ENCODE peak calls at places on chromosomes 13 and 19, in five cellular contexts. One of them, this sample, is unnamed.

GRCh38 chr19:8396563-8397203 is 6.5 kb downstream of the RAB11B start:
- DNase-seq in right cardiac atrium: peak
- DNase-seq in small intestine: peak
- DNase-seq in nephron progenitor cell: peak
- DNase-seq in B cell: peak
- DNase-seq in this sample: peak

GRCh38 chr13:110520431-110521295 is 40.9 kb downstream of the RAB20 start:
- DNase-seq in nephron progenitor cell: no peak
- DNase-seq in small intestine: peak
- DNase-seq in right cardiac atrium: peak
- DNase-seq in B cell: no peak
- DNase-seq in this sample: peak

GRCh38 chr19:18999896-19000620 is 33.3 kb downstream of the SUGP2 start:
- DNase-seq in small intestine: no peak
- DNase-seq in right cardiac atrium: no peak
- DNase-seq in B cell: no peak
- DNase-seq in nephron progenitor cell: no peak
- DNase-seq in this sample: no peak

GRCh38 chr19:29516358-29516725 is 9.5 kb upstream of the VSTM2B start:
- DNase-seq in B cell: no peak
- DNase-seq in nephron progenitor cell: no peak
- DNase-seq in small intestine: no peak
- DNase-seq in right cardiac atrium: no peak
- DNase-seq in this sample: no peak

GRCh38 chr13:44362394-44363040 is 11.1 kb upstream of the SERP2 start:
- DNase-seq in small intestine: no peak
- DNase-seq in nephron progenitor cell: no peak
- DNase-seq in B cell: no peak
- DNase-seq in right cardiac atrium: no peak
- DNase-seq in this sample: no peak

GRCh38 chr13:99800951-99801350 is 170.6 kb downstream of the ZIC5 start:
- DNase-seq in right cardiac atrium: no peak
- DNase-seq in small intestine: no peak
- DNase-seq in nephron progenitor cell: no peak
- DNase-seq in B cell: no peak
- DNase-seq in this sample: no peak

GRCh38 chr19:13972368-13973155 is 20.3 kb downstream of the DCAF15 start:
- DNase-seq in nephron progenitor cell: no peak
- DNase-seq in small intestine: no peak
- DNase-seq in right cardiac atrium: no peak
- DNase-seq in B cell: no peak
- DNase-seq in this sample: no peak

GRCh38 chr13:46804391-46804815 is 7.4 kb upstream of the ESD start:
- DNase-seq in B cell: no peak
- DNase-seq in nephron progenitor cell: no peak
- DNase-seq in right cardiac atrium: no peak
- DNase-seq in small intestine: no peak
- DNase-seq in this sample: no peak

GRCh38 chr19:33508009-33508408 is 13.6 kb downstream of the PEPD start:
- DNase-seq in nephron progenitor cell: no peak
- DNase-seq in B cell: no peak
- DNase-seq in small intestine: no peak
- DNase-seq in right cardiac atrium: no peak
- DNase-seq in this sample: no peak

GRCh38 chr13:64457976-64458375 is 2772.2 kb downstream of the PCDH9 start:
- DNase-seq in B cell: no peak
- DNase-seq in small intestine: no peak
- DNase-seq in right cardiac atrium: no peak
- DNase-seq in nephron progenitor cell: no peak
- DNase-seq in this sample: no peak

GRCh38 chr19:35787227-35787799 is 11.9 kb downstream of the ARHGAP33 start:
- DNase-seq in nephron progenitor cell: no peak
- DNase-seq in B cell: no peak
- DNase-seq in right cardiac atrium: no peak
- DNase-seq in small intestine: no peak
- DNase-seq in this sample: no peak

GRCh38 chr13:111005808-111006494 is 91.1 kb upstream of the ANKRD10 start:
- DNase-seq in nephron progenitor cell: peak
- DNase-seq in B cell: no peak
- DNase-seq in small intestine: no peak
- DNase-seq in right cardiac atrium: peak
- DNase-seq in this sample: peak

GRCh38 chr19:46951236-46951986 is 68.2 kb upstream of the NPAS1 start:
- DNase-seq in right cardiac atrium: no peak
- DNase-seq in small intestine: peak
- DNase-seq in nephron progenitor cell: no peak
- DNase-seq in B cell: no peak
- DNase-seq in this sample: no peak

GRCh38 chr13:34129422-34129821 is 311.5 kb downstream of the RFC3 start:
- DNase-seq in nephron progenitor cell: no peak
- DNase-seq in right cardiac atrium: no peak
- DNase-seq in B cell: no peak
- DNase-seq in small intestine: peak
- DNase-seq in this sample: no peak

GRCh38 chr19:38250821-38251563 is 5.2 kb downstream of the PPP1R14A start:
- DNase-seq in small intestine: peak
- DNase-seq in nephron progenitor cell: peak
- DNase-seq in B cell: no peak
- DNase-seq in right cardiac atrium: peak
- DNase-seq in this sample: peak

GRCh38 chr19:38656171-38656981 is 8.9 kb downstream of the ACTN4 start:
- DNase-seq in B cell: no peak
- DNase-seq in right cardiac atrium: no peak
- DNase-seq in small intestine: no peak
- DNase-seq in nephron progenitor cell: no peak
- DNase-seq in this sample: no peak

GRCh38 chr13:48244159-48244558 is 11.2 kb downstream of the ITM2B start:
- DNase-seq in nephron progenitor cell: no peak
- DNase-seq in B cell: no peak
- DNase-seq in small intestine: no peak
- DNase-seq in right cardiac atrium: no peak
- DNase-seq in this sample: no peak

GRCh38 chr13:102291587-102292218 is 110.1 kb downstream of the FGF14 start:
- DNase-seq in right cardiac atrium: peak
- DNase-seq in small intestine: no peak
- DNase-seq in nephron progenitor cell: no peak
- DNase-seq in B cell: no peak
- DNase-seq in this sample: no peak

GRCh38 chr19:5624154-5624663 is 1.3 kb downstream of the SAFB start:
- DNase-seq in right cardiac atrium: peak
- DNase-seq in B cell: peak
- DNase-seq in small intestine: peak
- DNase-seq in nephron progenitor cell: peak
- DNase-seq in this sample: peak

GRCh38 chr13:99196466-99197256 is 4.0 kb upstream of the UBAC2 start:
- DNase-seq in small intestine: peak
- DNase-seq in nephron progenitor cell: no peak
- DNase-seq in B cell: peak
- DNase-seq in right cardiac atrium: no peak
- DNase-seq in this sample: no peak

GRCh38 chr19:5101871-5102270 is 133.0 kb downstream of the KDM4B start:
- DNase-seq in small intestine: no peak
- DNase-seq in nephron progenitor cell: no peak
- DNase-seq in B cell: no peak
- DNase-seq in right cardiac atrium: no peak
- DNase-seq in this sample: no peak

GRCh38 chr13:20924758-20925394 is 22.3 kb upstream of the XPO4 start:
- DNase-seq in right cardiac atrium: peak
- DNase-seq in small intestine: peak
- DNase-seq in B cell: peak
- DNase-seq in nephron progenitor cell: peak
- DNase-seq in this sample: peak

GRCh38 chr13:27283906-27284523 is 13.4 kb downstream of the RASL11A start:
- DNase-seq in small intestine: peak
- DNase-seq in B cell: peak
- DNase-seq in right cardiac atrium: no peak
- DNase-seq in nephron progenitor cell: no peak
- DNase-seq in this sample: no peak

GRCh38 chr13:59086147-59086546 is 1077.6 kb downstream of the DIAPH3 start:
- DNase-seq in B cell: no peak
- DNase-seq in right cardiac atrium: no peak
- DNase-seq in nephron progenitor cell: no peak
- DNase-seq in small intestine: no peak
- DNase-seq in this sample: no peak

GRCh38 chr19:52527954-52528326 is 472 bp downstream of the ZNF808 start:
- DNase-seq in B cell: no peak
- DNase-seq in nephron progenitor cell: peak
- DNase-seq in right cardiac atrium: peak
- DNase-seq in small intestine: no peak
- DNase-seq in this sample: peak

GRCh38 chr19:6648141-6648715 is 21.7 kb downstream of the TNFSF14 start:
- DNase-seq in B cell: no peak
- DNase-seq in nephron progenitor cell: no peak
- DNase-seq in right cardiac atrium: no peak
- DNase-seq in small intestine: no peak
- DNase-seq in this sample: no peak

GRCh38 chr19:10718205-10719196 is 622 bp downstream of the DNM2 start:
- DNase-seq in B cell: peak
- DNase-seq in small intestine: peak
- DNase-seq in right cardiac atrium: peak
- DNase-seq in nephron progenitor cell: peak
- DNase-seq in this sample: no peak

GRCh38 chr13:20190481-20191310 is 2.0 kb downstream of the GJB2 start:
- DNase-seq in nephron progenitor cell: no peak
- DNase-seq in right cardiac atrium: no peak
- DNase-seq in B cell: no peak
- DNase-seq in small intestine: no peak
- DNase-seq in this sample: no peak

GRCh38 chr19:48806818-48807589 is 3.8 kb downstream of the BCAT2 start:
- DNase-seq in B cell: no peak
- DNase-seq in nephron progenitor cell: peak
- DNase-seq in right cardiac atrium: no peak
- DNase-seq in small intestine: peak
- DNase-seq in this sample: no peak

This sample was measured in sigmoid colon.